ENCODE peak calls at places on chromosomes 1 and 21, in ten cellular contexts. E is H7, H is aorta, T is activated T-helper 1 cell treated with Interleukin-2 at 50 U/mL for 16 hours, O is fibroblast of pulmonary artery, Y is AG04450, G is mucosa of gallbladder, J is RWPE1, P is T-helper 2 cell, L is A549. S is an unnamed sample.

GRCh38 chr21:27339902-27340301 is 373.0 kb upstream of the ADAMTS5 start:
- DNase-seq in E (no peak), H (no peak), T (no peak), O (no peak), Y (no peak), G (no peak), J (no peak), P (no peak), L (no peak), S (no peak)

GRCh38 chr1:209648931-209649776 is 3.1 kb downstream of the LAMB3 start:
- DNase-seq in E (no peak), H (no peak), T (no peak), O (peak; percentile 95), Y (peak; percentile 90), G (peak; percentile 60), J (peak; percentile 75), P (no peak), L (peak; percentile 55), S (no peak)

GRCh38 chr21:36661511-36662309 is 37.2 kb upstream of the SIM2 start:
- DNase-seq in E (peak; percentile 67), H (no peak), T (no peak), O (peak; percentile 53), Y (no peak), G (no peak), J (peak; percentile 11), P (no peak), L (peak; percentile 19), S (no peak)

GRCh38 chr1:153963850-153964331 is 554 bp upstream of the SLC39A1 start:
- DNase-seq in E (peak; percentile 86), H (no peak), T (no peak), O (no peak), Y (no peak), G (peak; percentile 36), J (peak; percentile 77), P (no peak), L (peak; percentile 59), S (no peak)

GRCh38 chr1:86259390-86259789 is 102.8 kb upstream of the COL24A1 start:
- DNase-seq in E (no peak), H (no peak), T (no peak), O (peak; percentile 31), Y (no peak), G (no peak), J (no peak), P (no peak), L (no peak), S (no peak)

GRCh38 chr1:229664133-229664689 is 38.2 kb downstream of the URB2 start:
- DNase-seq in E (peak; percentile 1), H (no peak), T (peak; percentile 57), O (peak; percentile 71), Y (no peak), G (no peak), J (peak; percentile 81), P (peak; percentile 32), L (no peak), S (peak; percentile 77)

GRCh38 chr1:198676253-198676652 is 37.4 kb downstream of the PTPRC start:
- DNase-seq in E (peak; percentile 7), H (no peak), T (no peak), O (no peak), Y (no peak), G (no peak), J (no peak), P (no peak), L (no peak), S (no peak)

GRCh38 chr1:119004781-119005180 is 16.6 kb upstream of the TBX15 start:
- DNase-seq in E (no peak), H (no peak), T (no peak), O (no peak), Y (no peak), G (no peak), J (no peak), P (no peak), L (no peak), S (no peak)

GRCh38 chr1:20153000-20153418 is 13.9 kb downstream of the PLA2G2F start:
- DNase-seq in E (peak; percentile 78), H (peak; percentile 73), T (no peak), O (no peak), Y (no peak), G (peak; percentile 41), J (no peak), P (no peak), L (no peak), S (no peak)

S was measured in B cell.